ENCODE peak calls at places on chromosomes 12 and 14, in nine cellular contexts. Z, W, Q, K, A, T, L, H and D are unnamed samples.

GRCh38 chr14:85159726-85160125 is 370.2 kb upstream of the FLRT2 start:
- DNase-seq in Z (no peak), W (no peak), Q (no peak), K (no peak), A (no peak), T (no peak), L (no peak), H (no peak), D (no peak)

GRCh38 chr12:104569348-104570173 is 112.8 kb downstream of the CHST11 start:
- DNase-seq in Z (peak), W (no peak), Q (peak), K (no peak), A (no peak), T (peak), L (no peak), H (no peak), D (no peak)

GRCh38 chr14:92710001-92710341 is 38.5 kb downstream of the LGMN start:
- DNase-seq in Z (no peak), W (no peak), Q (no peak), K (no peak), A (no peak), T (no peak), L (no peak), H (no peak), D (no peak)

GRCh38 chr14:39099748-39100147 is 3.3 kb downstream of the SEC23A start:
- DNase-seq in Z (no peak), W (no peak), Q (no peak), K (no peak), A (no peak), T (no peak), L (no peak), H (no peak), D (no peak)

GRCh38 chr14:51365241-51365940 is 125.3 kb downstream of the TMX1 start:
- DNase-seq in Z (no peak), W (no peak), Q (no peak), K (no peak), A (no peak), T (no peak), L (peak), H (no peak), D (no peak)

GRCh38 chr12:25328082-25328712 is 77.5 kb upstream of the KRAS start:
- DNase-seq in Z (no peak), W (no peak), Q (no peak), K (peak), A (no peak), T (no peak), L (peak), H (no peak), D (no peak)

GRCh38 chr12:69225251-69225910 is 14.0 kb upstream of the CPSF6 start:
- DNase-seq in Z (no peak), W (no peak), Q (no peak), K (no peak), A (no peak), T (no peak), L (no peak), H (peak), D (no peak)

GRCh38 chr14:96269359-96269710 is 13.3 kb downstream of the BDKRB1 start:
- DNase-seq in Z (no peak), W (peak), Q (no peak), K (no peak), A (no peak), T (no peak), L (no peak), H (no peak), D (no peak)

GRCh38 chr12:113086249-113087164 is 30.0 kb downstream of the DTX1 start:
- DNase-seq in Z (peak), W (no peak), Q (peak), K (no peak), A (no peak), T (peak), L (no peak), H (no peak), D (peak)

GRCh38 chr14:96843137-96843536 is 46.0 kb downstream of the VRK1 start:
- DNase-seq in Z (no peak), W (no peak), Q (no peak), K (no peak), A (no peak), T (no peak), L (no peak), H (no peak), D (no peak)

GRCh38 chr12:57243521-57244305 is 7.3 kb downstream of the STAC3 start:
- DNase-seq in Z (peak), W (no peak), Q (peak), K (peak), A (no peak), T (peak), L (peak), H (peak), D (peak)